ENCODE peak calls at places on chromosomes 7 and 10, in six cellular contexts. Y is foreskin fibroblast; G is cardiac muscle cell; X is hepatocyte; U is neural crest cell; S is CD4-positive, alpha-beta T cell. W is an unnamed sample.

GRCh38 chr7:139860090-139860773 is 31.2 kb downstream of the TBXAS1 start:
- DNase-seq in S (no peak), X (no peak), G (no peak), U (no peak), Y (no peak), W (no peak)

GRCh38 chr10:17811466-17811865 is 2.3 kb downstream of the MRC1 start:
- DNase-seq in S (no peak), U (no peak), Y (no peak), X (no peak), G (no peak), W (no peak)

GRCh38 chr10:31146496-31147219 is 115.0 kb upstream of the ZNF438 start:
- DNase-seq in Y (peak), U (no peak), X (peak), S (no peak), G (peak), W (no peak)

GRCh38 chr7:92875719-92876118 is 39.3 kb upstream of the CDK6 start:
- DNase-seq in G (no peak), S (no peak), Y (no peak), U (no peak), X (no peak), W (no peak)

GRCh38 chr7:8217200-8218068 is 44.5 kb downstream of the ICA1 start:
- DNase-seq in G (peak), S (no peak), X (peak), U (peak), Y (peak), W (peak)

GRCh38 chr10:25417611-25418010 is 242.8 kb downstream of the GPR158 start:
- DNase-seq in Y (no peak), U (no peak), X (no peak), S (no peak), G (no peak), W (no peak)

GRCh38 chr10:14774797-14775196 is at the start of gene FAM107B:
- DNase-seq in G (no peak), X (no peak), U (no peak), S (no peak), Y (no peak), W (no peak)

GRCh38 chr7:124645704-124646103 is 119.9 kb downstream of the GPR37 start:
- DNase-seq in X (no peak), U (no peak), G (no peak), S (no peak), Y (no peak), W (no peak)

GRCh38 chr10:70561051-70561450 is 41.5 kb downstream of the PRF1 start:
- DNase-seq in U (no peak), G (no peak), X (no peak), S (no peak), Y (peak), W (no peak)

GRCh38 chr10:11913184-11913641 is 90.1 kb downstream of the PROSER2 start:
- DNase-seq in G (peak), X (no peak), S (no peak), Y (peak), U (no peak), W (no peak)
- TF ChIP-seq CTCF in G (no peak), X (no peak), S (no peak), Y (no peak), U (no peak), W (no peak)

GRCh38 chr7:127588697-127589482 is 679 bp downstream of the ARF5 start:
- DNase-seq in X (peak), Y (peak), G (peak), S (peak), U (peak), W (peak)
- TF ChIP-seq CTCF in X (peak), Y (peak), G (peak), S (no peak), U (peak), W (peak)

GRCh38 chr7:149284850-149285580 is 23.0 kb downstream of the ZNF783 start:
- DNase-seq in S (peak), X (peak), G (peak), U (peak), Y (peak), W (peak)
- TF ChIP-seq CTCF in S (peak), X (peak), G (no peak), U (no peak), Y (no peak), W (no peak)

GRCh38 chr7:45578022-45578421 is 3.9 kb downstream of the ADCY1 start:
- DNase-seq in Y (no peak), X (no peak), U (no peak), S (no peak), G (no peak), W (no peak)

GRCh38 chr7:45581271-45581780 is 7.2 kb downstream of the ADCY1 start:
- DNase-seq in G (no peak), X (no peak), Y (no peak), S (no peak), U (no peak), W (no peak)

GRCh38 chr7:45580053-45580872 is 6.1 kb downstream of the ADCY1 start:
- DNase-seq in U (no peak), Y (no peak), S (no peak), G (no peak), X (no peak), W (peak)

GRCh38 chr7:45578467-45578866 is 4.3 kb downstream of the ADCY1 start:
- DNase-seq in U (no peak), Y (no peak), S (no peak), X (no peak), G (no peak), W (no peak)

GRCh38 chr7:45579386-45579785 is 5.2 kb downstream of the ADCY1 start:
- DNase-seq in X (no peak), U (no peak), G (no peak), S (no peak), Y (no peak), W (peak)
- TF ChIP-seq CTCF in X (no peak), U (no peak), G (no peak), S (no peak), Y (no peak), W (no peak)

GRCh38 chr10:101289541-101289940 is 60.3 kb upstream of the LBX1 start:
- DNase-seq in X (no peak), Y (no peak), S (no peak), G (no peak), U (no peak), W (no peak)

GRCh38 chr10:101286248-101287046 is 57.2 kb upstream of the LBX1 start:
- DNase-seq in X (no peak), S (no peak), U (no peak), Y (no peak), G (no peak), W (no peak)

GRCh38 chr10:101287183-101287830 is 58.0 kb upstream of the LBX1 start:
- DNase-seq in G (no peak), U (no peak), Y (no peak), S (no peak), X (no peak), W (no peak)

GRCh38 chr10:101290415-101290814 is 61.2 kb upstream of the LBX1 start:
- DNase-seq in G (no peak), U (no peak), X (no peak), S (no peak), Y (no peak), W (no peak)

GRCh38 chr10:101287922-101288638 is 58.8 kb upstream of the LBX1 start:
- DNase-seq in Y (peak), G (peak), X (no peak), S (no peak), U (peak), W (peak)
- TF ChIP-seq CTCF in Y (peak), G (peak), X (peak), S (no peak), U (no peak), W (no peak)

GRCh38 chr7:29764227-29764626 is 42.1 kb upstream of the WIPF3 start:
- DNase-seq in Y (no peak), X (no peak), G (peak), U (no peak), S (no peak), W (peak)
- TF ChIP-seq CTCF in Y (no peak), X (no peak), G (no peak), U (peak), S (no peak), W (no peak)

GRCh38 chr7:37435156-37435555 is 13.5 kb downstream of the ELMO1 start:
- DNase-seq in X (no peak), S (no peak), U (no peak), G (no peak), Y (no peak), W (no peak)

GRCh38 chr7:37430644-37431043 is 18.0 kb downstream of the ELMO1 start:
- DNase-seq in U (no peak), X (no peak), Y (no peak), G (no peak), S (no peak), W (no peak)

GRCh38 chr7:37432240-37432917 is 16.3 kb downstream of the ELMO1 start:
- DNase-seq in G (no peak), S (no peak), Y (no peak), U (no peak), X (no peak), W (no peak)

GRCh38 chr7:37431413-37431812 is 17.3 kb downstream of the ELMO1 start:
- DNase-seq in X (no peak), U (no peak), G (no peak), S (no peak), Y (no peak), W (no peak)

GRCh38 chr7:37433166-37433565 is 15.5 kb downstream of the ELMO1 start:
- DNase-seq in Y (no peak), S (no peak), U (no peak), X (no peak), G (peak), W (no peak)
- TF ChIP-seq CTCF in Y (no peak), S (no peak), U (no peak), X (peak), G (no peak), W (no peak)

DNA sequence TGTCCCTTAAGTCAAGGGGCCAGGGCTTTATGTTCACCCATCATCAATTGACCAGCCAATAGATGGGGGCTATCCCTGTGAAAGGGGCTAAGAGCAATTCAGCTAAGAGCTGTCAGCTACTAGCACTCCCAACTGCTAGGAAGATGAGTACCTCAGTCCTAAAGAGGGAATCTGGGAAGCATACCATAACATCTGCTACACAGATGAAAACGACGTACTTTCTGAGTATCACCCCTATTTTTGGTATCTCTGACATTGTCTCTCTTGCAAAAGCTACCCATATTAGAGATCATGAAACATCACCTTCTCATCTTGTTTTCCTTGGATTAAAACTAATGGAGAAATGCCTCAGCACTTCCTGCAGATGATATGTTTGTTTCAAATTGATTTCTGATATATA is 7.5 kb upstream of the SMNDC1 start:
- DNase-seq in X (no peak), S (no peak), G (no peak), Y (peak), U (no peak), W (no peak)
- TF ChIP-seq CTCF in X (no peak), S (no peak), G (no peak), Y (no peak), U (no peak), W (no peak)